ENCODE peak calls at places on chromosomes 7 and 10, in four cellular contexts. A is GM12878, B is WTC11, T is K562. Y is an unnamed sample.

GRCh38 chr7:135775230-135775629 is 26.6 kb upstream of the FAM180A start:
- DNase-seq in A (no peak), B (no peak), T (no peak), Y (no peak)

GRCh38 chr7:106964455-106964854 is 80.0 kb upstream of the PRKAR2B start:
- DNase-seq in A (no peak), B (no peak), T (no peak), Y (no peak)

GRCh38 chr10:102782698-102783540 is 39.2 kb downstream of the WBP1L start:
- DNase-seq in A (no peak), B (no peak), T (no peak), Y (no peak)

GRCh38 chr10:29163746-29164145 is 125.1 kb upstream of the LYZL1 start:
- DNase-seq in A (no peak), B (no peak), T (no peak), Y (no peak)

GRCh38 chr10:48807786-48808185 is 123.1 kb downstream of the WDFY4 start:
- DNase-seq in A (no peak), B (no peak), T (no peak), Y (no peak)

GRCh38 chr10:15137636-15138035 is 30.9 kb downstream of the NMT2 start:
- DNase-seq in A (no peak), B (no peak), T (no peak), Y (no peak)

GRCh38 chr7:128103498-128104108 is 72.4 kb upstream of the LRRC4 start:
- DNase-seq in A (no peak), B (no peak), T (no peak), Y (peak)

GRCh38 chr10:126844406-126844805 is 60.8 kb upstream of the DOCK1 start:
- DNase-seq in A (no peak), B (no peak), T (no peak), Y (no peak)

GRCh38 chr10:72291019-72291532 is 17.4 kb downstream of the DDIT4 start:
- DNase-seq in A (no peak), B (no peak), T (peak), Y (no peak)

GRCh38 chr10:64733980-64734379 is 1212.8 kb downstream of the REEP3 start:
- DNase-seq in A (no peak), B (peak), T (no peak), Y (peak)

GRCh38 chr10:121449457-121450045 is 148.7 kb downstream of the FGFR2 start:
- DNase-seq in A (peak), B (no peak), T (no peak), Y (no peak)

GRCh38 chr10:96560970-96561887 is 25.6 kb downstream of the TM9SF3 start:
- DNase-seq in A (no peak), B (no peak), T (no peak), Y (no peak)

GRCh38 chr7:48426966-48427555 is 255.8 kb downstream of the ABCA13 start:
- DNase-seq in A (no peak), B (no peak), T (no peak), Y (no peak)

GRCh38 chr7:143518521-143518920 is 40.8 kb downstream of the TAS2R41 start:
- DNase-seq in A (no peak), B (no peak), T (no peak), Y (no peak)

GRCh38 chr7:142470336-142470830 is 212.5 kb upstream of the PRSS58 start:
- DNase-seq in A (no peak), B (no peak), T (peak), Y (no peak)

GRCh38 chr10:115092555-115093285 is 445 bp upstream of the ATRNL1 start:
- DNase-seq in A (no peak), B (peak), T (peak), Y (no peak)

GRCh38 chr7:33750177-33750576 is 155.2 kb upstream of the BMPER start:
- DNase-seq in A (peak), B (no peak), T (no peak), Y (no peak)
- TF ChIP-seq NR2C2 in A (no peak), B (no peak), T (no peak), Y (no peak)

GRCh38 chr7:17523813-17524741 is 225.6 kb downstream of the AHR start:
- DNase-seq in A (no peak), B (no peak), T (no peak), Y (peak)
- TF ChIP-seq NR2C2 in A (no peak), B (no peak), T (no peak), Y (peak)

DNA sequence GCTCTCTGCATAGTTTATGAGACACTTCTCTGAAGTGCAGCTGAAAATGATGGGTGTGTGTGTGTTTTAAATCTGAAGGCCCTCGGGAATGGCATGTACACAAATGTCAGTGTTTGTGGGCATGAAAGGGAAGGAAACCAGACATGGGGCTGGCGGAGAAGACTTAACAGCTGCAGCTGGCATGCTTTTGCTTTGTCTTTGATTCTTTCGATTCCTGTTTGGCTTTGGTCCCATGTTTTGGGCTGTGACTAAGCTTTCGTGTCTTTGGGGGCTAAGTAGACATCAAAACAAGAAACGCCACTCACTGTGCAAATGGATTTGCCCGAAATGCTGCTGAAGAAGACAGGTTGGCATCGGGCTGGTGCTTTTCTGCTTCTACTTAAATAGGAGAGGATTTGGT is 179.3 kb downstream of the PFKFB3 start:
- DNase-seq in A (peak), B (no peak), T (no peak), Y (no peak)
- TF ChIP-seq NR2C2 in A (no peak), B (no peak), T (no peak), Y (no peak)

DNA sequence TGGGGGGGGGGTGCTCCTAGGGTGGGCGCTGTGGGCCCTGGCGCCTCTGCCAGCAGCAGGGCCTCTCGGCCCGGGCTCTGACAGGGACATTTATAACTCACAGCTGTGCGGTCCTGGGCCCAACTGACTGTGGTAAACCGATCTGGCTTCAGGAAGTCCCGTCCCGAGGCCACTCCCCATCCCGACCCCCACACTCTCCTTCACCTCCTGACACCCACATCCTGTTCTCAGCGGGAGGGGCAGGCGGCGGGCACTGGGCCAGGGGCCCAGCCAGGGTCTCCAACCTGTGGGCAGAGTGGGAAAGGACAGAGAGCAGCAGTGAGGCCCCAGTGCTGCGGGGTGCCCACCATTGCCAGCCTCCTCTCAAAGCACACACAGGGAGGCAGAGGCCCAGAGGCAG is 69.1 kb downstream of the ZMIZ1 start:
- DNase-seq in A (peak), B (no peak), T (no peak), Y (no peak)
- TF ChIP-seq NR2C2 in A (no peak), B (no peak), T (no peak), Y (no peak)

DNA sequence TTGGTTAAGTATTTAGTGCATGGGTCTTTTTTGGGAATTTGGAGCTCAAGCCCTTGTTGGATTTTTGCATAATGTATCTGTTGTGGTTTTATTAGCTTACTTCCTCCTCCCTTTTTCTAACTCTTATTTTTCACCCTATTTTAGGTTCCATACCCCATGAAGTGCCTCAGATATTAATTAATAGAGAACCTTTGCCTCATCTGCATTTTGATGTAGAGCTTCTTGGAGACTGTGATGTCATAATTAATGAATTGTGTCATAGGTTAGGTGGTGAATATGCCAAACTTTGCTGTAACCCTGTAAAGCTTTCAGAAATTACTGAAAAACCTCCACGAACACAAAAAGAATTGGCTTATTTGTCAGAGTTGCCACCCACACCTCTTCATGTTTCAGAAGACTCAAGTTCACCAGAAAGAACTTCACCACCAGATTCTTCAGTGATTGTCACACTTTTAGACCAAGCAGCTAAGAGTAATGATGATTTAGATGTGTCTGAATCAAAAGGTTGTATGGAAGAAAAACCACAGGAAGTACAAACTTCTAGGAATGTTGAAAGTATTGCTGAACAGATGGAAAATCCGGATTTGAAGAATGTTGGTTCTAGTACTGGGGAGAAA is 28.0 kb downstream of the SIRT1 start:
- DNase-seq in A (no peak), B (no peak), T (no peak), Y (no peak)
- TF ChIP-seq NR2C2 in A (no peak), B (no peak), T (no peak), Y (no peak)

GRCh38 chr7:138785587-138786437 is 12.0 kb upstream of the TMEM213 start:
- DNase-seq in A (no peak), B (no peak), T (no peak), Y (peak)
- TF ChIP-seq NR2C2 in A (no peak), B (no peak), T (no peak), Y (no peak)

GRCh38 chr7:92806496-92806895 is 29.9 kb downstream of the CDK6 start:
- DNase-seq in A (no peak), B (no peak), T (no peak), Y (no peak)
- TF ChIP-seq NR2C2 in A (no peak), B (no peak), T (no peak), Y (no peak)

DNA sequence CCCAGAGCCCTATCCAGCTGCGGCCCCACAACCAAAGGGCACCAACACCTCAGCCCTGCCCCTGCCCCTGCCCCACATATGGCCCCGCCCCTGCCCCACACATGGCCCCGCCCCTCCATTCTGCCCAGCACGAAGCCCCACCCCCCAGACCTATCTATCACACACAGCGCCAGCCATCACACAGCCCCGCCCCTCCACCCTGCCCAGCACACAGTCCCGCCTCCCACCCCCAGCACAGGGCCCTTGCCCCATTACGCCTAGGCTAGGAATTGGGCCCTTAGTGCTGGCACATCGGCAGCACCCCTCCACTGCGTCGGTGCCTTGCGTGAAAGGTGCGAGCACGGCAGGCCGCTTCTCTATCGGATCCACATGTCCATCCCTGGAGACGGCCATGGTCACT is 126.8 kb downstream of the MAD1L1 start:
- DNase-seq in A (no peak), B (peak), T (peak), Y (no peak)
- TF ChIP-seq NR2C2 in A (no peak), B (no peak), T (no peak), Y (no peak)

DNA sequence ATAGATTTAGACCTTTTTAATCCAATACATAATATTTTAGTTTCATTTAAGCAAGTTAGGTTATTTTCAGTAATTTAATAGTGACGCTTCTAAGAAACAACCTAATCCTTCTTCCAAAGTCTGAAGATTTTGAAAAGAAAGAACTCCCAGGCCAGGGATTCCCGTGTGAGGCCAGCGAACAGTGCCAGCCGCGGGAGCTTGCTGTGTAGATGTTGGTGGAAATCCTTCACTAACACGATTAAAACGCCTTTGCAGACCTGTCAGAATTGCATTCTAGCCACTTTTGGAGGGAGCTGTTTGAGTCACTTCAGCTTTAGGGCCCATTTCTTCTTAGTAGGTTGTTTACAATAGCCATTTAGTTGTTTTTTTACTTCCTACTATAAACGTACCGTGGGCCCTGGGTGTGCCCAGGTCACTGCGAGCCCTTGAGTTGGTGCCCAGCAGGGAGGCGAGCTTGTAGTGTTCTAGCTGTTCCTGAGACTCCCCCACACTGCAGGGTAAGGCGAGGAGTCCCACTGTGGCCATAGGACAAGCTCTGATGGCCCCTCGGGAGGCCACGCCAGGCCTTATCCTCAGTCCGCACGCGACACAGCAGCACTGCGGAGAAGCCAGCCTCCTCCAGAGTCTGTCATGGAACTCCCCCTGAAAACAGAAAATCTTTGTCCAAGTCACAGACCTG is 32.3 kb downstream of the PPP2R2D start:
- DNase-seq in A (no peak), B (no peak), T (peak), Y (no peak)
- TF ChIP-seq NR2C2 in A (no peak), B (no peak), T (no peak), Y (no peak)

DNA sequence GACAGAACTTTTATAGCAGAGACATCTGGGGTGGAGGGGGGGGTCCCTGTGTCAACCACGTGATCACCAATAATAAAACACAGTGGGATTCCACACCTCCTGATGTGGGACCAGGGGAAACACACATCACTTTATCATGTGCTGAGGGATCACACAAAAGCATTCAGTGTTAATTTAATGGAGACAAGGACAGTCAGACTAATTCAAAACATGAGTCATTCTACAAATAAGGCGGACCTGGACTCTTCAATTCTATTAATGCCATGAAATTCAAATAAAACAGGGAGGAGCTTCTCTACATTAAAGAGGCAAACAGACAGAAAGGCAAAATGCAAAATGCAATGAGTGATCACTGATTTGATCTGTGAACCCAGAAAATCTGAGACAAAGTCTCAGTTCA is 67.3 kb upstream of the PFKP start:
- DNase-seq in A (no peak), B (no peak), T (no peak), Y (no peak)
- TF ChIP-seq NR2C2 in A (no peak), B (no peak), T (no peak), Y (no peak)